ENCODE peak calls at places on chromosomes 1 and 21, in seven cellular contexts. S is body of pancreas; F is CD4-positive, alpha-beta memory T cell; M is tibial artery; J is WERI-Rb-1; W is ovary; T is gastrocnemius medialis. V is an unnamed sample. For H3K27me3, the result is how much of the 10 kb centered on the place peaks cover.

GRCh38 chr1:224205438-224205840 is 22.4 kb downstream of the DEGS1 start:
- DNase-seq in S (no peak), F (no peak), M (no peak), J (no peak), W (no peak), T (no peak), V (no peak)

GRCh38 chr1:203306970-203307541 is 1.7 kb downstream of the BTG2 start:
- DNase-seq in S (peak), F (peak), M (peak), J (no peak), W (no peak), T (no peak), V (no peak)

GRCh38 chr1:12087797-12088314 is 24.8 kb downstream of the TNFRSF8 start:
- DNase-seq in S (no peak), F (peak), M (no peak), J (no peak), W (no peak), T (no peak), V (no peak)

GRCh38 chr1:181680332-181680731 is 197.0 kb downstream of the CACNA1E start:
- DNase-seq in S (no peak), F (no peak), M (no peak), J (no peak), W (no peak), T (no peak), V (no peak)

GRCh38 chr1:204465469-204466415 is 28.9 kb downstream of the PIK3C2B start:
- DNase-seq in S (no peak), F (no peak), M (peak), J (peak), W (no peak), T (no peak), V (no peak)

GRCh38 chr1:14403961-14404645 is 194.4 kb upstream of the KAZN start:
- DNase-seq in S (no peak), F (no peak), M (no peak), J (no peak), W (no peak), T (no peak), V (no peak)

GRCh38 chr1:209190591-209191241 is 392.8 kb upstream of the CAMK1G start:
- DNase-seq in S (peak), F (no peak), M (peak), J (peak), W (no peak), T (no peak), V (no peak)

GRCh38 chr1:1182491-1183220 is 9.0 kb downstream of the TTLL10 start:
- DNase-seq in S (peak), F (no peak), M (no peak), J (no peak), W (no peak), T (no peak), V (no peak)

GRCh38 chr21:36589352-36589971 is 109.5 kb upstream of the SIM2 start:
- DNase-seq in S (peak), F (no peak), M (no peak), J (peak), W (peak), T (peak), V (peak)

GRCh38 chr1:176897350-176898236 is 266.9 kb downstream of the ASTN1 start:
- DNase-seq in S (peak), F (no peak), M (peak), J (peak), W (peak), T (peak), V (no peak)

GRCh38 chr21:36125513-36126121 is 9.3 kb upstream of the CBR3 start:
- DNase-seq in S (peak), F (peak), M (peak), J (peak), W (peak), T (no peak), V (no peak)

GRCh38 chr1:6811587-6811986 is 26.3 kb downstream of the CAMTA1 start:
- DNase-seq in S (no peak), F (no peak), M (no peak), J (no peak), W (peak), T (no peak), V (no peak)

DNA sequence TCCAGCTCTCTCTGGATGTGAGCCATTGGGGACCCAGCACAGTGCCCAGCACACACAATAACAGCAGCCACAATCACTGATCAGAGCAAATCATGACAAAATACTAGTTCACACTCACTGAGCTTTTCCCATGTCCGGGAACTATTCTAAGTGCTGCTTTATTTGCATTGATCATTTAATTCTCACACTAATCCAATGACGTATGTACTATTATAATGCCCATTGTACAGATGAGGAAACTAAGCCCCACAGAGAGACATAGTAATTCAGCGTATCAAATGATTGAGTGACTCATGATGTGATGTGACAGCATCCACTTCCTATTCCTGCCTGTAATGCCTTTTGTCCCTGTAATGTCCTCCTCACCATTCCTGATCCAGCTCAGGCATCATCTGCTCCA is 1.9 kb upstream of the S100A8 start:
- DNase-seq in S (no peak), F (no peak), M (no peak), J (no peak), W (no peak), T (no peak), V (no peak)
- H3K27me3 ChIP-seq in S (under half), F (under half), M (under half), J (half or more), W (under half), T (under half), V (under half)

GRCh38 chr1:153379591-153379990 is 4.2 kb upstream of the S100A12 start:
- DNase-seq in S (no peak), F (no peak), M (no peak), J (no peak), W (no peak), T (no peak), V (no peak)
- H3K27me3 ChIP-seq in S (under half), F (under half), M (under half), J (half or more), W (under half), T (under half), V (under half)

GRCh38 chr1:248886237-248886895 is 19.7 kb upstream of the PGBD2 start:
- DNase-seq in S (no peak), F (no peak), M (no peak), J (no peak), W (no peak), T (no peak), V (no peak)

GRCh38 chr1:248892590-248892989 is 13.4 kb upstream of the PGBD2 start:
- DNase-seq in S (no peak), F (no peak), M (no peak), J (no peak), W (no peak), T (no peak), V (no peak)

GRCh38 chr1:248894837-248895236 is 11.2 kb upstream of the PGBD2 start:
- DNase-seq in S (no peak), F (no peak), M (no peak), J (no peak), W (no peak), T (no peak), V (no peak)

GRCh38 chr1:248891758-248892157 is 14.3 kb upstream of the PGBD2 start:
- DNase-seq in S (no peak), F (no peak), M (no peak), J (no peak), W (no peak), T (no peak), V (no peak)

GRCh38 chr1:248890549-248891498 is 15.2 kb upstream of the PGBD2 start:
- DNase-seq in S (no peak), F (no peak), M (no peak), J (no peak), W (no peak), T (no peak), V (no peak)
- H3K27me3 ChIP-seq in S (under half), F (under half), M (under half), J (under half), W (under half), T (under half), V (under half)

GRCh38 chr1:4762146-4762545 is 107.7 kb downstream of the AJAP1 start:
- DNase-seq in S (no peak), F (no peak), M (no peak), J (no peak), W (no peak), T (no peak), V (no peak)

GRCh38 chr1:4761324-4761723 is 106.9 kb downstream of the AJAP1 start:
- DNase-seq in S (no peak), F (no peak), M (no peak), J (no peak), W (no peak), T (no peak), V (no peak)

GRCh38 chr1:4756851-4757580 is 102.6 kb downstream of the AJAP1 start:
- DNase-seq in S (no peak), F (no peak), M (no peak), J (no peak), W (no peak), T (no peak), V (no peak)

GRCh38 chr1:4760088-4760487 is 105.7 kb downstream of the AJAP1 start:
- DNase-seq in S (no peak), F (no peak), M (no peak), J (no peak), W (no peak), T (no peak), V (no peak)

DNA sequence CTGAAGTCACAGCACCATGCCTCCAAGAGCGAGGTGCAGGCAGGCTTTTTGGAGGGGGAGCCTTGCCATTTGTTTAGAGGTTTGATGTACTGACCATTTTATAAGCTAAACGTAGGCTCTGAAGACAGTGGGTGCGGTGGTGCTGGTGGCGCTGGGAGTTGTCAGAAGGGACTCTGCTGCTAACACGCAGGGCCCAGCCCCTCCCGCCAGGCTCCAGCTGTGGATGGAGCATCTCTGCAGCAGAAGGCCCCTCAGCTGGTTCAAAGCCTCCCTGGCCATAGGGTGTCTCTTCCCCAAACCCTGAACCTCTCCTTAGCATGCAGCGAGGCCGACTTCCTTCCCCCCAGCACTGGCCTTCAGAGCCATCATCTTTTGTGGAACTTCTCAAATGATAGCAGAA is 105.3 kb downstream of the AJAP1 start:
- DNase-seq in S (no peak), F (no peak), M (no peak), J (no peak), W (no peak), T (no peak), V (no peak)
- H3K27me3 ChIP-seq in S (under half), F (under half), M (under half), J (under half), W (under half), T (under half), V (under half)

V was measured in BJ.